ENCODE peak calls at places on chromosomes 6 and 20, in nine cellular contexts. M is HepG2, I is stomach, P is prostate gland, B is breast epithelium, X is GM23338, G is GM12891, J is SK-N-SH, A is endothelial cell of umbilical vein. N is an unnamed sample.
A peak's percentile ranks its signal among the peaks of the same experiment; 100 is the strongest.

GRCh38 chr6:82711992-82712788 is 348.6 kb downstream of the TPBG start:
- DNase-seq in M (no peak), I (no peak), P (no peak), B (no peak), X (no peak), G (no peak), J (no peak), A (no peak), N (no peak)

GRCh38 chr6:119390276-119390793 is 40.8 kb upstream of the MAN1A1 start:
- DNase-seq in M (no peak), I (no peak), P (no peak), B (no peak), X (no peak), G (no peak), J (no peak), A (no peak), N (no peak)

GRCh38 chr6:36758516-36759176 is 61.0 kb downstream of the RAB44 start:
- DNase-seq in M (no peak), I (peak; percentile 41), P (no peak), B (no peak), X (peak; percentile 61), G (no peak), J (no peak), A (no peak), N (no peak)

GRCh38 chr20:47358672-47359532 is 2.4 kb upstream of the ZMYND8 start:
- DNase-seq in M (peak; percentile 100), I (peak; percentile 91), P (peak; percentile 95), B (peak; percentile 83), X (peak; percentile 81), G (no peak), J (peak; percentile 67), A (peak; percentile 98), N (peak; percentile 64)

GRCh38 chr6:81451787-81452186 is 300.7 kb downstream of the TENT5A start:
- DNase-seq in M (peak; percentile 69), I (no peak), P (no peak), B (no peak), X (peak; percentile 4), G (no peak), J (no peak), A (peak; percentile 6), N (no peak)

GRCh38 chr6:142551145-142551811 is 249.5 kb downstream of the ADGRG6 start:
- DNase-seq in M (no peak), I (no peak), P (peak; percentile 35), B (no peak), X (no peak), G (no peak), J (no peak), A (no peak), N (no peak)

GRCh38 chr6:17156112-17156921 is 54.5 kb downstream of the STMND1 start:
- DNase-seq in M (peak; percentile 75), I (peak; percentile 72), P (peak; percentile 80), B (no peak), X (peak; percentile 85), G (peak; percentile 15), J (peak; percentile 63), A (peak; percentile 82), N (peak; percentile 69)

GRCh38 chr6:157224957-157225574 is 98.3 kb downstream of the TMEM242 start:
- DNase-seq in M (no peak), I (no peak), P (no peak), B (peak; percentile 47), X (no peak), G (no peak), J (peak; percentile 58), A (no peak), N (no peak)

GRCh38 chr6:87165169-87165568 is 9.8 kb downstream of the ZNF292 start:
- DNase-seq in M (no peak), I (no peak), P (no peak), B (no peak), X (no peak), G (no peak), J (no peak), A (no peak), N (no peak)

GRCh38 chr6:119314894-119315272 is 34.7 kb downstream of the MAN1A1 start:
- DNase-seq in M (no peak), I (no peak), P (no peak), B (no peak), X (no peak), G (no peak), J (no peak), A (no peak), N (no peak)

GRCh38 chr6:63197741-63198140 is 13.5 kb upstream of the FKBP1C start:
- DNase-seq in M (no peak), I (no peak), P (no peak), B (no peak), X (no peak), G (no peak), J (no peak), A (no peak), N (no peak)

GRCh38 chr20:55139173-55139765 is 663.9 kb downstream of the DOK5 start:
- DNase-seq in M (no peak), I (no peak), P (no peak), B (no peak), X (no peak), G (no peak), J (no peak), A (no peak), N (no peak)

GRCh38 chr6:117079946-117080345 is 185.4 kb upstream of the VGLL2 start:
- DNase-seq in M (no peak), I (no peak), P (no peak), B (no peak), X (no peak), G (no peak), J (no peak), A (no peak), N (no peak)

GRCh38 chr6:169885831-169886230 is 134.4 kb downstream of the ERMARD start:
- DNase-seq in M (no peak), I (no peak), P (no peak), B (no peak), X (no peak), G (no peak), J (no peak), A (no peak), N (no peak)

GRCh38 chr6:149079911-149080501 is 237.5 kb upstream of the TAB2 start:
- DNase-seq in M (no peak), I (no peak), P (peak; percentile 72), B (peak; percentile 65), X (no peak), G (no peak), J (no peak), A (no peak), N (no peak)

GRCh38 chr6:2103644-2104523 is 141.5 kb downstream of the GMDS start:
- DNase-seq in M (peak; percentile 43), I (no peak), P (no peak), B (no peak), X (no peak), G (no peak), J (peak; percentile 58), A (peak; percentile 84), N (peak; percentile 54)

GRCh38 chr6:92690997-92691599 is 728.3 kb downstream of the EPHA7 start:
- DNase-seq in M (no peak), I (no peak), P (no peak), B (no peak), X (no peak), G (no peak), J (no peak), A (no peak), N (no peak)

GRCh38 chr20:50270569-50270968 is 79.9 kb downstream of the CEBPB start:
- DNase-seq in M (no peak), I (no peak), P (no peak), B (no peak), X (no peak), G (no peak), J (no peak), A (no peak), N (no peak)

GRCh38 chr6:138815797-138816528 is 20.1 kb downstream of the ECT2L start:
- DNase-seq in M (peak; percentile 70), I (no peak), P (peak; percentile 32), B (no peak), X (peak; percentile 76), G (no peak), J (peak; percentile 56), A (peak; percentile 67), N (peak; percentile 36)

GRCh38 chr6:96499781-96500180 is 21.8 kb upstream of the UFL1 start:
- DNase-seq in M (no peak), I (no peak), P (no peak), B (no peak), X (peak; percentile 2), G (no peak), J (no peak), A (no peak), N (no peak)

GRCh38 chr6:3227363-3228045 is at the start of gene TUBB2B:
- DNase-seq in M (no peak), I (no peak), P (no peak), B (no peak), X (peak; percentile 96), G (no peak), J (peak; percentile 97), A (peak; percentile 18), N (no peak)

GRCh38 chr6:121520337-121521163 is 85.1 kb downstream of the GJA1 start:
- DNase-seq in M (no peak), I (no peak), P (no peak), B (no peak), X (peak; percentile 50), G (no peak), J (no peak), A (peak; percentile 99), N (peak; percentile 83)

GRCh38 chr20:22791877-22792525 is 207.6 kb upstream of the FOXA2 start:
- DNase-seq in M (no peak), I (no peak), P (no peak), B (no peak), X (no peak), G (no peak), J (no peak), A (no peak), N (no peak)

GRCh38 chr6:26053929-26054658 is 33.1 kb upstream of the HFE start:
- DNase-seq in M (no peak), I (no peak), P (no peak), B (no peak), X (no peak), G (no peak), J (no peak), A (no peak), N (no peak)
- TF ChIP-seq POLR2AphosphoS5 in M (no peak), I (no peak), P (no peak), B (no peak), X (no peak), G (no peak), J (no peak), A (no peak), N (no peak)

GRCh38 chr6:45741437-45742166 is 274.1 kb downstream of the CLIC5 start:
- DNase-seq in M (no peak), I (peak; percentile 32), P (no peak), B (no peak), X (no peak), G (no peak), J (no peak), A (no peak), N (no peak)
- TF ChIP-seq POLR2AphosphoS5 in M (no peak), I (no peak), P (no peak), B (no peak), X (no peak), G (no peak), J (no peak), A (no peak), N (no peak)

GRCh38 chr6:42698217-42698616 is 24.2 kb downstream of the PRPH2 start:
- DNase-seq in M (no peak), I (no peak), P (no peak), B (no peak), X (peak; percentile 55), G (no peak), J (no peak), A (no peak), N (no peak)
- TF ChIP-seq POLR2AphosphoS5 in M (no peak), I (no peak), P (no peak), B (no peak), X (no peak), G (no peak), J (no peak), A (no peak), N (no peak)

GRCh38 chr6:34602318-34603111 is 46.4 kb upstream of the SPDEF start:
- DNase-seq in M (peak; percentile 82), I (no peak), P (peak; percentile 91), B (no peak), X (no peak), G (no peak), J (no peak), A (no peak), N (no peak)
- TF ChIP-seq POLR2AphosphoS5 in M (no peak), I (no peak), P (peak; percentile 92), B (no peak), X (no peak), G (no peak), J (no peak), A (no peak), N (no peak)